ENCODE peak calls at places on chromosome 20, in nine cellular contexts. W, H, Q, F, K, O, T, V and G are unnamed samples.

GRCh38 chr20:57167971-57168693 is 98.3 kb downstream of the BMP7 start:
- DNase-seq in T (no peak), O (peak), V (no peak), F (peak), K (no peak), H (peak), W (peak), Q (no peak), G (no peak)

GRCh38 chr20:8132015-8132631 is at the start of gene PLCB1:
- DNase-seq in V (peak), O (peak), Q (peak), W (peak), K (no peak), H (no peak), T (peak), F (peak), G (no peak)

GRCh38 chr20:32743237-32744112 is at the start of gene COMMD7:
- DNase-seq in Q (peak), K (peak), V (peak), W (peak), O (peak), T (peak), H (no peak), F (peak), G (no peak)

GRCh38 chr20:3777726-3778629 is 3.3 kb downstream of the SPEF1 start:
- DNase-seq in F (peak), K (peak), T (peak), V (peak), H (no peak), O (peak), W (peak), Q (peak), G (no peak)

GRCh38 chr20:19817017-19817416 is 59.0 kb downstream of the RIN2 start:
- DNase-seq in V (peak), K (peak), W (no peak), H (peak), Q (no peak), F (no peak), T (peak), O (no peak), G (peak)

GRCh38 chr20:51631011-51631950 is 88.8 kb upstream of the NFATC2 start:
- DNase-seq in K (peak), V (peak), W (peak), T (peak), H (peak), F (peak), O (peak), Q (no peak), G (peak)

GRCh38 chr20:3786126-3786484 is 435 bp downstream of the CENPB start:
- DNase-seq in Q (peak), H (peak), W (peak), O (peak), V (peak), T (peak), K (peak), F (peak), G (no peak)

GRCh38 chr20:51790256-51790655 is 12.1 kb downstream of the SALL4 start:
- DNase-seq in Q (no peak), V (no peak), W (no peak), T (no peak), H (no peak), K (no peak), O (no peak), F (no peak), G (no peak)

GRCh38 chr20:42678895-42679294 is 510.8 kb downstream of the PTPRT start:
- DNase-seq in K (no peak), V (no peak), T (no peak), W (peak), H (peak), O (no peak), F (no peak), Q (no peak), G (no peak)

GRCh38 chr20:3874194-3874824 is 14.9 kb upstream of the PANK2 start:
- DNase-seq in H (no peak), F (no peak), V (no peak), T (no peak), W (no peak), O (no peak), Q (no peak), K (no peak), G (no peak)

GRCh38 chr20:8127553-8128255 is 4.4 kb upstream of the PLCB1 start:
- DNase-seq in H (no peak), T (no peak), O (no peak), W (no peak), V (peak), F (no peak), Q (no peak), K (no peak), G (no peak)

GRCh38 chr20:53157443-53158408 is 185.6 kb downstream of the TSHZ2 start:
- DNase-seq in Q (peak), H (no peak), W (peak), K (peak), V (peak), F (peak), O (no peak), T (peak), G (no peak)

GRCh38 chr20:54267510-54268003 is 59.7 kb downstream of the PFDN4 start:
- DNase-seq in V (no peak), K (peak), H (peak), Q (no peak), O (no peak), F (no peak), T (peak), W (no peak), G (peak)

GRCh38 chr20:5080384-5080877 is 39.3 kb downstream of the PCNA start:
- DNase-seq in H (no peak), Q (no peak), K (no peak), O (peak), W (no peak), T (peak), F (peak), V (no peak), G (no peak)

GRCh38 chr20:59087829-59088433 is 45.3 kb upstream of the PRELID3B start:
- DNase-seq in O (peak), Q (peak), F (peak), K (peak), H (peak), T (peak), W (peak), V (peak), G (no peak)

GRCh38 chr20:51450221-51450712 is 92.3 kb downstream of the NFATC2 start:
- DNase-seq in H (no peak), O (no peak), W (no peak), Q (no peak), V (no peak), K (peak), T (no peak), F (no peak), G (no peak)

GRCh38 chr20:56422824-56423189 is 10.7 kb downstream of the CASS4 start:
- DNase-seq in K (no peak), Q (no peak), T (peak), V (peak), O (no peak), W (no peak), F (no peak), H (no peak), G (no peak)

GRCh38 chr20:59845472-59845871 is 88.0 kb downstream of the SYCP2 start:
- DNase-seq in T (no peak), V (no peak), K (peak), W (no peak), O (no peak), Q (no peak), H (peak), F (no peak), G (no peak)

GRCh38 chr20:61830956-61831355 is 234.7 kb downstream of the TAF4 start:
- DNase-seq in V (no peak), K (no peak), O (no peak), T (no peak), Q (no peak), W (no peak), F (no peak), H (no peak), G (no peak)

DNA sequence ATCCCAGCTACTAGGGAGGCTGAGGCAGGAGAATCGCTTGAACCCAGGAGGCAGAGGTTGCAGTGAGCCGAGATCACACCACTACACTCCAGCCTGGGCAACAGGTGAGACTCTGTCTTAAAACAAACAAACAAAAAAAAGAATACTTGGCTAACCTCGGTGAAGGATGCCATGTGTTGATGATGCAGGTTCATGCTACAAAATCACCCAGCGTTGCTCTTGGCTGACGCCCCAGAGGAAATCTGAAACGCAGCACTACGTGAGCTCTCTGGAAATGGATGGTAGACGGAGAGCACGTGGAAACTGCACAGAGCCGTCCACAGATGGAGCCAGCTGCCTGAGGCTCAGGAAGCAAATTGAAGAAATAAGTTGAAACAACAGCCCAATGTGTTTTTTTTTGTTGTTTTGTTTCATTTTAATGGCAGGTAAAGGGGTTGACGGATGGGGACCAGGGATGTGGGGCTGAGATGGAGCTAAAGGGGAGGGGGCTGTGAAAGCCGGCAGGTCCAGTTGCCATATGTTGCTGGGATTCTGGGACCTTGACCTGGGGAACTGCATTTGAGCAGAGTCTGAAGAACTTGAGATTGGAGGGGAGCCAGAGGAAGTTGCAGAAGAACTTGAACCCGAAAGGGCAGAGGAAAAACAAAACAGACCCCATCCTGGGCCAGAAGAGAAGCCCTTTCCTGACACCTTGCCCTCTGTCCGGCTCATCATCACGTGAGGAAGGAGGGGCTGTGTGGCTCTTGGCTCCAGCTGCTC is 12.8 kb upstream of the MANBAL start:
- DNase-seq in O (peak), Q (peak), H (no peak), W (peak), K (peak), F (peak), T (peak), V (peak), G (peak)
- TF ChIP-seq CTCF in O (peak), Q (no peak), H (no peak), W (peak), K (peak), F (peak), T (peak), V (peak), G (peak)

DNA sequence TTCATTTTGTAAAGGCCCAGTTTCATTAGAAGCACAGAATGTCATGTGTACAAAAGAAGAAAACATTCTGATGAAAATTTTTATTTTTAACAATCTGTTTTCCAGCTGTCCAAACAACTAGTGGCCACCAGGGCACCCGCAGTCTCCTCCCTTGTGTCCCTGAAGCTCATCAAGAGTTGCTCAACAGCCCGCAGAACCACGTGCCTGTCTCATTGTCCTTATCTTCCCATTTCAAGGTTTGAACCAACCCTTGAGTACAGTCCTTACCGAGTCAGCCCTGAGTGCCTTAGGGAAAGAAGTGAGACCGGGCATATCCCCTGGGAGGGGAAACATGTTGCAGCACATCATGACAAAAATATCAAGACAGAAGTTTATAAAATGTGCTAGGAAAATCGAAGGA is 15.9 kb upstream of the ZNF133 start:
- DNase-seq in F (peak), V (peak), W (peak), K (peak), O (peak), T (peak), Q (no peak), H (no peak), G (no peak)
- TF ChIP-seq CTCF in F (no peak), V (peak), W (no peak), K (peak), O (peak), T (peak), Q (no peak), H (peak), G (no peak)

DNA sequence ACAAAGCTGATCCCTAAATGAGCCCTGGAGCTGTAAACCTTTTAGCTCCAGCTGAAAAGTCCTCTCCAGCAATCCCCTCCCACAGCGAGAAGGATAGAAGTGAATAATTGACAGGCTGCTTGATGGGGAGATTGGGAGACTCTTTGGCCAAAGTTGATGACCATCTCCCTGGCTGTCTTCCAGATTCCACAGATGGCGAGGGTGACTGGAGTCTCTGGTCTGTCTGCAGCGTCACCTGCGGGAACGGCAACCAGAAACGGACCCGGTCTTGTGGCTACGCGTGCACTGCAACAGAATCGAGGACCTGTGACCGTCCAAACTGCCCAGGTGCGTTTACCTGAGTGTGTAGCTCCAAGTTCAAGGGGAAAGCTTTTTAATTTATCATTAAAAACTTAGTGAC is 67.3 kb downstream of the ISM1 start:
- DNase-seq in F (no peak), W (no peak), K (no peak), V (no peak), T (no peak), H (no peak), Q (no peak), O (no peak), G (no peak)
- TF ChIP-seq CTCF in F (no peak), W (no peak), K (no peak), V (no peak), T (no peak), H (no peak), Q (no peak), O (no peak), G (no peak)

DNA sequence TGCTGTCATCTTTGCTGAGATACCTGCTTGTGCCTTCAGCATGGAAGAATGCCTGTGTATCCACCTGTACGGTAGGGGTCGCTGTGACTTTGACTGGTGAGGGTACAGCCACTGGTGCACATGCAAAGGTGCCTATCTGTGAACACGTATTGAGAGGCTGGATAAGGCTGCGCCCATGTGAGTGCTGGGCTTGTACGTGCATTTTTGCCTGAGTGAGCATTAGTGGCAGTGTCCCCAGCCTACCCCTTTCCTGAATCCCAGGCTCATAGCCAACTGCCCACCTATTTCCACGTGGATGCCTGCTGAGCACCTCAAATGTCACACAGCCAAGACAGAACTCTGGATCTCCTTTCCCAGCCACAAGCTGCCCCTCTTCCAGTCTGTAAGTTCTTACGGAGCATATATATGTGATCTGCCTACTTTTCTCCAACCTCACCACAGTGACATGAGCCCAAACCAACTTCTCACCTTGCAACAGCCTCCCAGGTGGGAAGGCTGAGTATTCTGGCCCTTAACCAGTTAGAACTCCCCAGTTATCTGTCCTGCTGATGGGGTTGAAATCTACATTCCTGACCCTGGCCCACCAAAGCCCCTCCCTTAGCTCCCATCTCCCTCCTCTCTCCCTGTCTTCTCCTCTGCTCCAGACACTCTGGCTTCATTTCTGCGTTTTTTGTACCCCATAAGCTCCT is 1.1 kb upstream of the SLC2A10 start:
- DNase-seq in V (no peak), W (no peak), O (no peak), H (peak), F (no peak), Q (peak), T (no peak), K (peak), G (no peak)
- TF ChIP-seq CTCF in V (peak), W (peak), O (no peak), H (no peak), F (no peak), Q (peak), T (no peak), K (peak), G (peak)

GRCh38 chr20:36216314-36217025 is 19.8 kb upstream of the AAR2 start:
- DNase-seq in Q (no peak), F (no peak), W (no peak), T (no peak), H (no peak), K (no peak), O (no peak), V (no peak), G (no peak)

GRCh38 chr20:36215778-36216177 is 20.5 kb upstream of the AAR2 start:
- DNase-seq in F (no peak), T (no peak), Q (no peak), K (no peak), V (no peak), H (no peak), W (no peak), O (no peak), G (no peak)

GRCh38 chr20:36213362-36213761 is 22.9 kb upstream of the AAR2 start:
- DNase-seq in V (no peak), W (no peak), T (no peak), F (no peak), H (no peak), Q (no peak), K (no peak), O (no peak), G (no peak)

GRCh38 chr20:36217226-36217625 is 19.1 kb upstream of the AAR2 start:
- DNase-seq in F (no peak), K (no peak), Q (no peak), T (no peak), H (no peak), W (no peak), O (no peak), V (no peak), G (no peak)

GRCh38 chr20:36214684-36215256 is 21.5 kb upstream of the AAR2 start:
- DNase-seq in H (no peak), T (no peak), O (no peak), F (no peak), V (no peak), W (peak), Q (no peak), K (peak), G (no peak)
- TF ChIP-seq CTCF in H (peak), T (peak), O (peak), F (peak), V (peak), W (peak), Q (no peak), K (peak), G (peak)

GRCh38 chr20:63741676-63742380 is 2.3 kb downstream of the SLC2A4RG start:
- DNase-seq in V (no peak), W (no peak), Q (no peak), O (no peak), K (no peak), T (peak), F (no peak), H (no peak), G (no peak)

GRCh38 chr20:63741354-63741675 is 1.7 kb downstream of the SLC2A4RG start:
- DNase-seq in O (no peak), F (no peak), Q (no peak), T (no peak), H (no peak), W (no peak), K (no peak), V (no peak), G (no peak)

GRCh38 chr20:63740070-63740500 is 509 bp downstream of the SLC2A4RG start:
- DNase-seq in H (no peak), K (no peak), F (peak), V (no peak), T (peak), W (peak), Q (no peak), O (peak), G (no peak)

GRCh38 chr20:63739129-63740069 is at the start of gene SLC2A4RG:
- DNase-seq in H (no peak), Q (peak), T (peak), F (peak), K (peak), W (peak), V (no peak), O (peak), G (no peak)

DNA sequence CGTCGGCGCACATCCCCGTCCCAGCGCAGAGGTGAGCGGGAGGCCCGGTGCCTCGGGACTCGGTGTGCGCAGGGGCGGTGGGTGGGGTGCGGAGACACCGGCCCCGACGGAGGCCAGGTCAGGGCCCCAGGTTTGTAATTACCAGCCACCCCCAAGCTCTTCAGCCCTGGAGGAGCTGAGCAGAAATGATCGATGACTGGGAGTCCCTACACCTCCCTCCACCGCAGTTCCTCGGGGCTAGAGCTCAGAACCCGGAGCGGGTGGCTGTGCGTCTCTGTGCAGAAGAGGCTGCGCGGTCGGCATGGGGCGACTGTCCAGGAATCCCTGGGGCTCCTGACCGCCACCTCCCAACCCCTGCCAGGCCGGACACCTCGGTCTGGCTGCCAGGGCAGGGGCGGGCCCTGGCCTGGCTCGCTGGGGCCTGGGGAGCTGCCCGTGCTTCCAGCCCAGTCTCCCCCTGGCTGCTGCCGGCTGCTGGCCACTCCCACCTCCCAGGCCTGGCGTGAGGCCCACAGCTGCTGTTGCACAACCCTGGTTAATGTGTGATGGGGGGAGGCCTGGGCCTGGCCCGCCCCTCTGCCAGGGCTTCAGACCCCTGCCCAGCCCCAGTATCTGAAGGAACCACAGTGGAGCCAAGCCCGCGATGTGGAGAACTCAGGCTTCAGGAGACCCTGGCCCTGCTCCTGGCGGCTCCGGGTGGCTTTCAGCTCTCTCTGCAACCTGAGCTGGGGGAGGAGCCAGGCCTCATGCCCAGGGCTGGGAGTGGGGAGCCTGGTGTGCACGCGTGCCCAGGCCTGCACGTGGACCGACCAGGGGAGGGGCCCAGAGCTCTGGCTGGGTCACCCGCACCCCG is 1.2 kb downstream of the SLC2A4RG start:
- DNase-seq in H (peak), O (peak), V (peak), Q (peak), W (peak), F (peak), T (peak), K (peak), G (peak)
- TF ChIP-seq CTCF in H (no peak), O (peak), V (peak), Q (no peak), W (peak), F (peak), T (peak), K (peak), G (peak)

GRCh38 chr20:6416371-6416770 is 293.5 kb upstream of the FERMT1 start:
- DNase-seq in T (no peak), Q (no peak), O (no peak), K (no peak), W (no peak), V (no peak), H (no peak), F (no peak), G (no peak)
- TF ChIP-seq CTCF in T (no peak), Q (no peak), O (no peak), K (no peak), W (peak), V (peak), H (no peak), F (no peak), G (no peak)